ENCODE peak calls at places on chromosomes 2 and 18, in eight cellular contexts. J is cardiac fibroblast, T is mesothelial cell of epicardium, R is activated B cell treated with CpG ODN at 0.5 μM for 24 hours, I is astrocyte of the spinal cord, O is BE2C, U is omental fat pad, A is lower lobe of right lung. N is an unnamed sample.

GRCh38 chr18:56148373-56148772 is 490.0 kb downstream of the TXNL1 start:
- DNase-seq in J (peak; percentile 12), T (no peak), R (no peak), I (peak; percentile 82), O (no peak), U (no peak), A (no peak), N (peak; percentile 94)

GRCh38 chr2:174399171-174399570 is 3.6 kb downstream of the SCRN3 start:
- DNase-seq in J (no peak), T (no peak), R (no peak), I (peak; percentile 2), O (no peak), U (no peak), A (no peak), N (no peak)

GRCh38 chr2:182368446-182368845 is 58.4 kb downstream of the PDE1A start:
- DNase-seq in J (peak; percentile 60), T (no peak), R (no peak), I (peak; percentile 36), O (no peak), U (no peak), A (no peak), N (peak; percentile 72)

GRCh38 chr2:54595999-54596903 is 127.2 kb upstream of the EML6 start:
- DNase-seq in J (peak; percentile 53), T (no peak), R (no peak), I (no peak), O (peak; percentile 12), U (no peak), A (no peak), N (no peak)

GRCh38 chr2:174059178-174059874 is 94.2 kb upstream of the SP3 start:
- DNase-seq in J (no peak), T (no peak), R (no peak), I (peak; percentile 69), O (no peak), U (no peak), A (no peak), N (peak; percentile 94)

GRCh38 chr2:165293439-165294420 is 54.5 kb downstream of the SCN2A start:
- DNase-seq in J (peak; percentile 92), T (no peak), R (no peak), I (peak; percentile 93), O (peak; percentile 48), U (no peak), A (no peak), N (peak; percentile 87)

GRCh38 chr2:40859617-40860016 is 407.7 kb upstream of the SLC8A1 start:
- DNase-seq in J (no peak), T (no peak), R (no peak), I (no peak), O (no peak), U (no peak), A (no peak), N (no peak)

GRCh38 chr2:100877555-100877954 is 57.6 kb downstream of the NPAS2 start:
- DNase-seq in J (peak; percentile 77), T (no peak), R (no peak), I (peak; percentile 71), O (no peak), U (no peak), A (no peak), N (peak; percentile 77)

GRCh38 chr2:98488252-98488651 is 43.6 kb downstream of the INPP4A start:
- DNase-seq in J (no peak), T (no peak), R (no peak), I (no peak), O (no peak), U (no peak), A (no peak), N (no peak)

GRCh38 chr2:161273038-161273760 is 35.0 kb upstream of the PSMD14 start:
- DNase-seq in J (peak; percentile 79), T (no peak), R (no peak), I (peak; percentile 76), O (peak; percentile 12), U (no peak), A (no peak), N (peak; percentile 75)

GRCh38 chr18:47175283-47175894 is 775 bp downstream of the IER3IP1 start:
- DNase-seq in J (peak; percentile 18), T (peak; percentile 49), R (no peak), I (no peak), O (peak; percentile 7), U (no peak), A (no peak), N (no peak)

GRCh38 chr18:6055711-6056110 is 160.4 kb upstream of the TMEM200C start:
- DNase-seq in J (peak; percentile 22), T (no peak), R (no peak), I (peak; percentile 90), O (no peak), U (no peak), A (no peak), N (peak; percentile 91)

GRCh38 chr2:33723322-33723721 is 124.2 kb upstream of the FAM98A start:
- DNase-seq in J (no peak), T (no peak), R (no peak), I (no peak), O (no peak), U (no peak), A (no peak), N (no peak)

GRCh38 chr18:46321954-46322353 is 217.8 kb downstream of the HAUS1 start:
- DNase-seq in J (no peak), T (no peak), R (no peak), I (no peak), O (no peak), U (no peak), A (no peak), N (no peak)

GRCh38 chr2:226564667-226565066 is 235.0 kb downstream of the IRS1 start:
- DNase-seq in J (no peak), T (no peak), R (no peak), I (no peak), O (no peak), U (no peak), A (no peak), N (no peak)

DNA sequence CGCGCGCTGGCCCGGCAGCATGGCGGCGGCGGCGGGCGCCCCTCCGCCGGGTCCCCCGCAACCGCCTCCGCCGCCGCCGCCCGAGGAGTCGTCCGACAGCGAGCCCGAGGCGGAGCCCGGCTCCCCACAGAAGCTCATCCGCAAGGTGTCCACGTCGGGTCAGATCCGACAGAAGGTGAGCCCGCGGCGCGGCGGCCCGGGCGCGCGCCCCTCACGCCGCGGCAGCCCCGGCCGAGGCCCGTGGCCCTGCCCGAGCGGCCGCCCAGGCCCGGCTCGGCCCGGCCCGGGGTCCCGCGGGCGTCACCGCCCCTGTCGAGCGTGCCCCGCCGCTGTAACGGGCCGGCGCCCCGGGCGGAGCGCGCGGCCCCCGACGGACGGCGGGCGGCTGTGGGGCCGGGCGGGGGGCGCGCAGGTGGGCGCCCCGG is 218 bp downstream of the DGKD start:
- DNase-seq in J (no peak), T (no peak), R (no peak), I (no peak), O (no peak), U (no peak), A (no peak), N (no peak)
- TF ChIP-seq CTCF in J (no peak), T (no peak), R (no peak), I (no peak), O (no peak), U (no peak), A (no peak), N (no peak)

GRCh38 chr2:199019898-199020507 is 437.7 kb downstream of the SATB2 start:
- DNase-seq in J (peak; percentile 10), T (no peak), R (no peak), I (peak; percentile 64), O (peak; percentile 30), U (no peak), A (no peak), N (peak; percentile 69)
- TF ChIP-seq CTCF in J (peak; percentile 55), T (peak; percentile 22), R (no peak), I (peak; percentile 81), O (peak; percentile 71), U (no peak), A (peak; percentile 25), N (peak; percentile 76)

GRCh38 chr2:20453087-20453486 is 6.2 kb downstream of the RHOB start:
- DNase-seq in J (no peak), T (no peak), R (no peak), I (no peak), O (no peak), U (no peak), A (no peak), N (no peak)

GRCh38 chr2:20451761-20452499 is 5.1 kb downstream of the RHOB start:
- DNase-seq in J (no peak), T (no peak), R (no peak), I (no peak), O (no peak), U (no peak), A (no peak), N (no peak)

GRCh38 chr2:20454036-20454981 is 7.4 kb downstream of the RHOB start:
- DNase-seq in J (no peak), T (no peak), R (no peak), I (no peak), O (no peak), U (no peak), A (no peak), N (no peak)

GRCh38 chr2:20451346-20451745 is 4.5 kb downstream of the RHOB start:
- DNase-seq in J (peak; percentile 86), T (no peak), R (no peak), I (peak; percentile 54), O (no peak), U (no peak), A (no peak), N (peak; percentile 25)

DNA sequence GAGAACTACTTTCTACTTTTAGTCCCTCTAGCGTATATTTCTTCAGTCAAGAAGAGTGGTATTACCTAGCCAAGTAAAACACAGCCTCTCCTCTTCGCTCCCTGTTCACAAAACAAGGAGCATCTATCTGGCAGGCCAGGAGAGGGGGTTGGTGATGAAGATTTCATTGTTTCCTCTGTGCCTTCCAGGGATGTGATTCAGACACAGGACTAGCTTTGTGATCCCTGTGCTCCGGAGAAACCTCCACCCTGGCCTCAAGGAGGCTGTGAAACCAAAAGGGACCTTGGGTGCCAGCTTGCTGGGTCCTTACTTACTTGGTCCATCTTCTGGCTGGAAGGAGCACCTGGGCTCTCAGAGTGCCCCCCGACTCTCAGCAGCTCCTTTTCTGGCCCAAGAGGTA is 5.7 kb downstream of the RHOB start:
- DNase-seq in J (peak; percentile 62), T (no peak), R (no peak), I (peak; percentile 67), O (peak; percentile 62), U (no peak), A (no peak), N (peak; percentile 65)
- TF ChIP-seq CTCF in J (peak; percentile 43), T (no peak), R (no peak), I (peak; percentile 30), O (peak; percentile 75), U (no peak), A (peak; percentile 15), N (peak; percentile 33)

GRCh38 chr2:68352651-68353386 is 12.3 kb upstream of the PLEK start:
- DNase-seq in J (peak; percentile 8), T (no peak), R (no peak), I (no peak), O (no peak), U (no peak), A (no peak), N (peak; percentile 27)

GRCh38 chr2:68359889-68360288 is 5.2 kb upstream of the PLEK start:
- DNase-seq in J (no peak), T (no peak), R (no peak), I (no peak), O (no peak), U (no peak), A (no peak), N (no peak)

GRCh38 chr2:68356599-68357239 is 8.4 kb upstream of the PLEK start:
- DNase-seq in J (no peak), T (no peak), R (no peak), I (no peak), O (no peak), U (no peak), A (no peak), N (no peak)

GRCh38 chr2:68362069-68362468 is 3.0 kb upstream of the PLEK start:
- DNase-seq in J (peak; percentile 73), T (no peak), R (peak; percentile 63), I (peak; percentile 60), O (peak; percentile 76), U (peak; percentile 58), A (peak; percentile 88), N (peak; percentile 66)

GRCh38 chr2:68357608-68358337 is 7.3 kb upstream of the PLEK start:
- DNase-seq in J (peak; percentile 75), T (no peak), R (no peak), I (peak; percentile 33), O (peak; percentile 24), U (no peak), A (no peak), N (peak; percentile 70)
- TF ChIP-seq CTCF in J (peak; percentile 63), T (no peak), R (no peak), I (peak; percentile 55), O (peak; percentile 46), U (no peak), A (peak; percentile 50), N (peak; percentile 71)

N was measured in fibroblast of mammary gland.